ENCODE peak calls at places on chromosomes 16 and 17, in seven cellular contexts. E is neural progenitor cell, M is stomach, N is K562, R is H1, Y is left lung, Z is kidney epithelial cell. Q is an unnamed sample.

GRCh38 chr16:8878523-8878911 is 3.6 kb upstream of the LITAFD start:
- DNase-seq in E (no peak), M (no peak), N (no peak), R (no peak), Y (no peak), Z (peak; percentile 65), Q (no peak)

GRCh38 chr17:49003557-49004511 is 6.6 kb downstream of the IGF2BP1 start:
- DNase-seq in E (peak; percentile 79), M (no peak), N (peak; percentile 61), R (no peak), Y (no peak), Z (no peak), Q (no peak)

GRCh38 chr17:20028436-20028835 is 19.3 kb downstream of the SPECC1 start:
- DNase-seq in E (no peak), M (no peak), N (no peak), R (no peak), Y (no peak), Z (no peak), Q (no peak)

GRCh38 chr16:76441886-76442285 is 164.7 kb downstream of the CNTNAP4 start:
- DNase-seq in E (peak; percentile 50), M (no peak), N (no peak), R (no peak), Y (no peak), Z (no peak), Q (no peak)

GRCh38 chr16:47905771-47906170 is 250.0 kb downstream of the ABCC12 start:
- DNase-seq in E (no peak), M (no peak), N (no peak), R (no peak), Y (no peak), Z (no peak), Q (no peak)

GRCh38 chr17:63356275-63356905 is 89.7 kb downstream of the CYB561 start:
- DNase-seq in E (no peak), M (no peak), N (no peak), R (no peak), Y (no peak), Z (no peak), Q (no peak)

GRCh38 chr16:88264641-88265285 is 118.0 kb upstream of the ZNF469 start:
- DNase-seq in E (peak; percentile 48), M (peak; percentile 94), N (peak; percentile 94), R (peak; percentile 19), Y (peak; percentile 98), Z (peak; percentile 89), Q (peak; percentile 76)

GRCh38 chr16:67525176-67525860 is 3.3 kb upstream of the RIPOR1 start:
- DNase-seq in E (no peak), M (no peak), N (no peak), R (no peak), Y (no peak), Z (no peak), Q (no peak)

GRCh38 chr17:36977066-36977465 is 28.3 kb downstream of the AATF start:
- DNase-seq in E (no peak), M (no peak), N (no peak), R (no peak), Y (no peak), Z (no peak), Q (no peak)

GRCh38 chr17:59766486-59766885 is 59.0 kb downstream of the VMP1 start:
- DNase-seq in E (no peak), M (no peak), N (no peak), R (no peak), Y (no peak), Z (no peak), Q (no peak)

GRCh38 chr16:8928467-8928957 is 35.2 kb downstream of the USP7 start:
- DNase-seq in E (no peak), M (no peak), N (peak; percentile 32), R (no peak), Y (no peak), Z (no peak), Q (peak; percentile 34)

GRCh38 chr17:2230877-2231276 is 72.7 kb downstream of the SMG6 start:
- DNase-seq in E (no peak), M (no peak), N (no peak), R (no peak), Y (no peak), Z (no peak), Q (no peak)

GRCh38 chr17:41585301-41585700 is 1.4 kb downstream of the KRT14 start:
- DNase-seq in E (peak; percentile 8), M (no peak), N (no peak), R (no peak), Y (no peak), Z (no peak), Q (no peak)

GRCh38 chr16:22353933-22354541 is 20.4 kb downstream of the CDR2 start:
- DNase-seq in E (no peak), M (no peak), N (no peak), R (no peak), Y (no peak), Z (peak; percentile 65), Q (no peak)

GRCh38 chr17:81514735-81515529 is 2.3 kb upstream of the ACTG1 start:
- DNase-seq in E (peak; percentile 89), M (peak; percentile 87), N (peak; percentile 51), R (no peak), Y (peak; percentile 83), Z (no peak), Q (peak; percentile 83)

GRCh38 chr17:12445331-12445730 is 220.4 kb upstream of the MYOCD start:
- DNase-seq in E (no peak), M (no peak), N (no peak), R (no peak), Y (no peak), Z (no peak), Q (no peak)

GRCh38 chr16:11205754-11206459 is 50.1 kb downstream of the SOCS1 start:
- DNase-seq in E (no peak), M (peak; percentile 38), N (no peak), R (no peak), Y (no peak), Z (no peak), Q (peak; percentile 57)

GRCh38 chr17:4358154-4358553 is 8.3 kb downstream of the UBE2G1 start:
- DNase-seq in E (no peak), M (no peak), N (no peak), R (no peak), Y (no peak), Z (no peak), Q (no peak)

GRCh38 chr17:4364622-4365041 is 1.8 kb downstream of the UBE2G1 start:
- DNase-seq in E (no peak), M (no peak), N (peak; percentile 9), R (no peak), Y (no peak), Z (no peak), Q (no peak)

GRCh38 chr17:4365628-4366311 is 705 bp downstream of the UBE2G1 start:
- DNase-seq in E (peak; percentile 80), M (no peak), N (peak; percentile 43), R (no peak), Y (peak; percentile 45), Z (no peak), Q (no peak)

GRCh38 chr17:4365103-4365627 is 1.3 kb downstream of the UBE2G1 start:
- DNase-seq in E (peak; percentile 92), M (peak; percentile 90), N (peak; percentile 93), R (peak; percentile 83), Y (peak; percentile 94), Z (peak; percentile 73), Q (peak; percentile 89)

DNA sequence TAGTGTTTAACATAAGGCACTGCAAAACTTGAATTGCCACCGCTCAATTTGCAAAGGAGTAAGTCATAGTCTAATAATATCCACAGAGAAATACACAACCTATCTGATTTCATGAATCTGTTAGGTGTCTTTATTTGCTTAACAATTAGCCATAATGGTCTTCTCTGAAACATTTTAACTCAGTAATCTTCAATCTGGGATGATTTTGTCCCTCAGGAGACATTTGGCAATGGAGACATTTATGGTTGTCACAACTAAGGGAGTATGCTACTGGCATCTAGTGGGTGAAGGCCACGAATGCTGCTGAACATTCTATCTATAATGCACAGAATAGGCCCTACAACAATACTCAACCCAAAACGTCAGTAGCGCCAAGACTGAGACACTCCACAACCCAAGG is 4.3 kb downstream of the UBE2G1 start:
- DNase-seq in E (no peak), M (no peak), N (no peak), R (no peak), Y (no peak), Z (no peak), Q (no peak)
- TF ChIP-seq CTCF in E (no peak), M (no peak), N (no peak), R (no peak), Y (no peak), Z (no peak), Q (peak; percentile 15)

GRCh38 chr17:17116406-17116805 is 74.1 kb downstream of the MPRIP start:
- DNase-seq in E (no peak), M (no peak), N (no peak), R (no peak), Y (no peak), Z (no peak), Q (no peak)

GRCh38 chr17:17111401-17112393 is 69.4 kb downstream of the MPRIP start:
- DNase-seq in E (no peak), M (no peak), N (peak; percentile 12), R (no peak), Y (no peak), Z (no peak), Q (no peak)

GRCh38 chr17:17112628-17113200 is 70.5 kb downstream of the MPRIP start:
- DNase-seq in E (peak; percentile 20), M (no peak), N (no peak), R (no peak), Y (no peak), Z (no peak), Q (no peak)

GRCh38 chr17:17115620-17116019 is 73.4 kb downstream of the MPRIP start:
- DNase-seq in E (no peak), M (no peak), N (no peak), R (no peak), Y (no peak), Z (no peak), Q (no peak)

GRCh38 chr17:17114592-17115225 is 72.5 kb downstream of the MPRIP start:
- DNase-seq in E (no peak), M (no peak), N (no peak), R (no peak), Y (no peak), Z (no peak), Q (peak; percentile 55)
- TF ChIP-seq CTCF in E (no peak), M (no peak), N (no peak), R (no peak), Y (no peak), Z (no peak), Q (no peak)

GRCh38 chr16:85173981-85174751 is 61.9 kb upstream of the CIBAR2 start:
- DNase-seq in E (peak; percentile 51), M (peak; percentile 68), N (peak; percentile 30), R (no peak), Y (no peak), Z (no peak), Q (no peak)
- TF ChIP-seq CTCF in E (no peak), M (no peak), N (no peak), R (no peak), Y (no peak), Z (no peak), Q (no peak)

GRCh38 chr16:35560637-35560984 is 2101.2 kb downstream of the TP53TG3F start:
- DNase-seq in E (no peak), M (no peak), N (no peak), R (no peak), Y (no peak), Z (no peak), Q (no peak)

GRCh38 chr16:35562919-35563318 is 2103.5 kb downstream of the TP53TG3F start:
- DNase-seq in E (no peak), M (no peak), N (no peak), R (no peak), Y (no peak), Z (no peak), Q (no peak)

GRCh38 chr16:35564148-35564547 is 2104.7 kb downstream of the TP53TG3F start:
- DNase-seq in E (no peak), M (no peak), N (no peak), R (no peak), Y (no peak), Z (no peak), Q (no peak)

GRCh38 chr16:35561346-35561745 is 2101.9 kb downstream of the TP53TG3F start:
- DNase-seq in E (no peak), M (no peak), N (no peak), R (no peak), Y (no peak), Z (no peak), Q (no peak)

GRCh38 chr16:35562471-35562870 is 2103.1 kb downstream of the TP53TG3F start:
- DNase-seq in E (no peak), M (no peak), N (no peak), R (no peak), Y (no peak), Z (no peak), Q (no peak)
- TF ChIP-seq CTCF in E (no peak), M (no peak), N (no peak), R (no peak), Y (no peak), Z (no peak), Q (no peak)